ENCODE peak calls at places on chromosomes 13 and 19, in four cellular contexts. K is B cell, G is PC-3, W is cardiac muscle cell. M is an unnamed sample.

GRCh38 chr19:49133621-49134454 is 14.5 kb downstream of the PPFIA3 start:
- DNase-seq in G (no peak), K (peak; percentile 49), W (peak; percentile 33), M (peak; percentile 66)

GRCh38 chr13:61162636-61163035 is 253.0 kb downstream of the PCDH20 start:
- DNase-seq in W (no peak), K (no peak), G (peak; percentile 18), M (no peak)

GRCh38 chr13:28100149-28101121 is at the start of gene FLT3:
- DNase-seq in G (peak; percentile 32), K (peak; percentile 68), W (peak; percentile 49), M (peak; percentile 78)

GRCh38 chr19:51511353-51511752 is 9.8 kb upstream of the SIGLEC12 start:
- DNase-seq in G (peak; percentile 28), K (peak; percentile 39), W (no peak), M (no peak)

GRCh38 chr13:44165172-44165894 is 208.3 kb upstream of the SERP2 start:
- DNase-seq in G (no peak), K (no peak), W (no peak), M (no peak)

GRCh38 chr13:67803118-67803517 is 573.0 kb upstream of the PCDH9 start:
- DNase-seq in W (no peak), G (no peak), K (no peak), M (no peak)

GRCh38 chr19:49443366-49444099 is 2.2 kb upstream of the SLC17A7 start:
- DNase-seq in G (peak; percentile 98), K (peak; percentile 96), W (peak; percentile 97), M (peak; percentile 92)

GRCh38 chr13:31042084-31042483 is 109.6 kb downstream of the TEX26 start:
- DNase-seq in G (no peak), K (no peak), W (no peak), M (no peak)

GRCh38 chr13:105441406-105441805 is 1094.1 kb downstream of the EFNB2 start:
- DNase-seq in G (peak; percentile 49), K (no peak), W (no peak), M (no peak)

GRCh38 chr19:29666634-29667389 is 1.6 kb downstream of the PLEKHF1 start:
- DNase-seq in G (no peak), K (no peak), W (peak; percentile 81), M (no peak)

GRCh38 chr13:105848494-105848893 is 687.0 kb downstream of the EFNB2 start:
- DNase-seq in G (no peak), K (no peak), W (no peak), M (no peak)

GRCh38 chr19:29880498-29881081 is 61.4 kb upstream of the URI1 start:
- DNase-seq in W (no peak), K (peak; percentile 30), G (no peak), M (no peak)

GRCh38 chr13:68056816-68057710 is 826.9 kb upstream of the PCDH9 start:
- DNase-seq in W (no peak), K (no peak), G (peak; percentile 83), M (no peak)

GRCh38 chr13:65508338-65508737 is 1721.8 kb downstream of the PCDH9 start:
- DNase-seq in W (no peak), K (no peak), G (no peak), M (no peak)

GRCh38 chr13:113879017-113879416 is 15.1 kb upstream of the GAS6 start:
- DNase-seq in G (no peak), K (no peak), W (no peak), M (no peak)

GRCh38 chr19:6014551-6015135 is 36.7 kb upstream of the RANBP3 start:
- DNase-seq in G (no peak), W (no peak), K (no peak), M (no peak)

GRCh38 chr13:109762791-109763190 is 23.6 kb downstream of the IRS2 start:
- DNase-seq in K (no peak), G (no peak), W (no peak), M (no peak)

GRCh38 chr13:109761695-109762094 is 24.7 kb downstream of the IRS2 start:
- DNase-seq in G (no peak), W (no peak), K (no peak), M (no peak)

GRCh38 chr13:109767023-109767422 is 19.4 kb downstream of the IRS2 start:
- DNase-seq in G (no peak), K (no peak), W (no peak), M (no peak)

GRCh38 chr13:109764045-109764444 is 22.3 kb downstream of the IRS2 start:
- DNase-seq in W (no peak), G (no peak), K (no peak), M (no peak)

DNA sequence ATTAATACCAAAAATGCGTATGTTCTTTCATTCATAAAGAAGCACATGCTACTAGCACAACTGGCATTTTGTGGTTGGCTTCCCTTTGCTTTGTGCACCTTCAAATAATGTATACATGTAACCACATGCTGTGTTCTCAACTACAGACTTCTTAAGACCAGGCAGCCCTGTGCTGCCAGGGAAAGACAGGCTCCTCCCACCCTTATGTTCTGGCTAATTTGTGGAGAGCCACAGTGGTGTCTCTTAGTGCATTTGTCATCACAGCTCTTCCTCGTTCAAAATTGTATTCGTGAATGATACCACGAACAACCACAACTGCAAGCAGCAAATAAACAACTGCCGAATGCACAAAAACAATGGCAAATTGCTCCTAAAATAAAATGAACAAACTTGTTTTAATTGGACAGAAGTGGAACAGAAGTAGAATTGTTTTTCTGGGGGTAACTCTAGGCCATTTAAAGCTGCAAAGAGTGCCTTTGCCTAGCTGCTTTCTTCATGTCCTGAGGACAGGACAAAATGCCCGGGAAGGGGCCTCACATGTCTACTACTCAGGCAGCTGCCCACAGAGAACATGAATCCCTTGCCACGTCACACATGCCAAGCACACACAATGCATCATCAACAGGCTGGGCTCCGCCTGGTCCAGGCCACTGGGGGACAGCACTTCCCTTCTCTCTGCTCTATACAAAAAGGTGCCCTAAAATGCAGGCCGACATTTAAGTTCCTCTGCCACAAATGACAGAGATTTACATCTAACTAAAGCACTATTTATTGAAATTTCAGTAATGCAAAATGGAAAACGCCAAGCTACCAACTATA is 21.7 kb downstream of the IRS2 start:
- DNase-seq in K (no peak), W (no peak), G (no peak), M (no peak)
- TF ChIP-seq CTCF in K (no peak), W (no peak), G (peak; percentile 15), M (no peak)

DNA sequence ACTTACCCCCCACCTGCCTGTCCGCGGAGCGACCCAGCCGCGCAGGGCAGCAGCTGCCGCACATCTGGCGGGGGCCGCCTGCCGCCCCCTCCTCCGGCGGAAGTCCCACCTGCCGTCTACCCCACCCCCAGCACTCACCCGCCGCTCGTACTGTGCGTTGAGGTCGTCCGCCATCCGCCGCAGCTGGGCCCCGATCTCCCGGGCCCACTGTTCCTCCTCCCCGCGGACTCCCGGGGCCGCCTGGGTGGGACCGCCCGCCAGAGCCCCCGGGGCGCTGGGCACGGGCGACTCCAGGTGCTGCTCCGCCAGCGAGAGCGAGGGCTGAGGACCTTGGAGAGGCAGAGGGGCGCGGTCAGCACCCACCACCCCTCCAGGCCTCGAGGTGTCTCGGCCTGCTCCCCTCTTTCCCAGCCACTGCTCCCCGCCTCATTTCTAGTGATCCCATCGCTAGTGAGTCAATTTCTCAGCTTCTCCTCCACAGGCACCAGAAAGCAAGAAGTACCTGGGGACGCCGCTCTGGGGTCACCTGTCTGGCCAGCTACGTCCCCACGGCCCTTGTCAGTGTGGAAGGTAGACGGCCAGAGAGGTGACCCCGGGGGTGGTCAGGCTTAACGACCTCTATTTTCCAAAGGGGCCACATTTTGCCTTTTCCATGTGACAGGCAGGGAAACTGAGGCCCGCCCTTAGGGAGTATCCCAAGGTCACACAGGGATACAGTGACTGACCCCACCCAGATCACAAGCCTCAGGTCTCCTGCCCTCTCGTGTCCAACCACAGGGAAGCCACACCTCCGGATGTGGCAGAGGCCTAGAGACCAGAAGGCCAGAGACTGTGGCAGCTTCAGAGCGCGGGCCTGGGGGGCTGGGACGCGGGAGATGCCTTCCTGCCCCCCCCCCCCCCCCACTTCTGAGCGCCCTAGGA is 4.3 kb downstream of the BBC3 start:
- DNase-seq in K (no peak), G (peak; percentile 28), W (peak; percentile 32), M (peak; percentile 78)
- TF ChIP-seq CTCF in K (no peak), G (no peak), W (no peak), M (no peak)

GRCh38 chr13:99433543-99434075 is 67.7 kb upstream of the TM9SF2 start:
- DNase-seq in G (no peak), K (no peak), W (no peak), M (no peak)
- TF ChIP-seq CTCF in G (no peak), K (no peak), W (no peak), M (no peak)

DNA sequence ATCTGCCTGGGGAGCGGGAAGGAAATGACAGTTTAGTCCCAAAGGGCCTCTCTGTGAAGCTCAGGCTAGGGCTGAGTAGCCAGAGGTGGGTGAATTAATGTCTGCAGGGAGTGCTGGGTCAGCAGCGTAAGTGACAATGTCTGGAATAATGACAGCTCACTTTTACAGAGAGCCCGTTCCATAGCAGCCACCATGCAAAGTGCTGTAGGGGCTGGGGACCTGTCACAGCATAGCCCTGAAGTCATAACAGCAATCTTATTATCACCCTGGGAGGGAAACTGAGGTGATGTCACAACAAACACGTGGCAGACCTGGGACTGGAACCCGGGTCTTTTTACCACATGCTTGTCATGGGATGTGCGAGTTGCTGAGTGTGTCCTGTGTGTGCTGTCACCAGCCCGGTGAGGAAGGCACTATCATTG is 8.7 kb upstream of the CD22 start:
- DNase-seq in G (no peak), K (peak; percentile 62), W (no peak), M (no peak)
- TF ChIP-seq CTCF in G (no peak), K (no peak), W (no peak), M (no peak)

DNA sequence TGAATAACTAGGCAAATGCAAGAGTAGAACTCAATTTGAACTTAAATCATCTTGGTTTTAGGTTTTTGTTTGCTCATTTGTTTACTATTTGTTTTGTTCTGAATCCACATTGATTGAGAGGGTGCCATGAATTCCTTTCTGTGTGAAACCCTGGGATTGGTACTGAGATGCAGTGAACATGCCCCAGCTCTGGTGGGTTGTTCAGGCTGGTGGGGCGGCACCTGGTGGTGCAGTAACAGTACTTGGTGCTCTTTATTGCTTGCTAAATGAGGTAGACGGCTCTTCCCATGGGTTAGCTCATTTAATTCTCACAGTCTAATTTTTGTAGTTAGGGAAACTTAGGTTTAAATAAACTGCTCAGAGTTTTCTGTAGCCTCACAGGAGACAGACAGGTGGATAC is 48.4 kb downstream of the WASF3 start:
- DNase-seq in G (peak; percentile 22), K (peak; percentile 2), W (no peak), M (no peak)
- TF ChIP-seq CTCF in G (peak; percentile 50), K (no peak), W (no peak), M (no peak)

GRCh38 chr13:29707876-29708543 is 112.5 kb upstream of the SLC7A1 start:
- DNase-seq in K (peak; percentile 27), W (peak; percentile 60), G (peak; percentile 49), M (peak; percentile 56)
- TF ChIP-seq CTCF in K (no peak), W (peak; percentile 82), G (peak; percentile 67), M (peak; percentile 64)

M was measured in GM13976.